ENCODE peak calls at places on chromosomes 16 and 17, in four cellular contexts. K, X, N and T are unnamed samples.

GRCh38 chr17:7046127-7046724 is 2.3 kb upstream of the SLC16A11 start:
- DNase-seq in N (no peak), K (no peak), X (no peak), T (no peak)

GRCh38 chr17:64492481-64493109 is 4.3 kb downstream of the POLG2 start:
- DNase-seq in N (no peak), K (no peak), X (no peak), T (no peak)

GRCh38 chr16:49620868-49621239 is 235.1 kb downstream of the ZNF423 start:
- DNase-seq in K (no peak), N (no peak), X (no peak), T (no peak)

GRCh38 chr17:66580601-66581385 is 254.1 kb upstream of the CACNG5 start:
- DNase-seq in X (no peak), N (no peak), K (peak; percentile 10), T (no peak)

GRCh38 chr16:69315486-69316311 is 4.5 kb downstream of the VPS4A start:
- DNase-seq in X (no peak), K (no peak), N (no peak), T (no peak)

GRCh38 chr16:87064731-87065720 is 252.2 kb downstream of the C16orf95 start:
- DNase-seq in N (no peak), X (no peak), K (no peak), T (no peak)

GRCh38 chr16:4506450-4506849 is 30.3 kb downstream of the HMOX2 start:
- DNase-seq in K (peak; percentile 78), N (peak; percentile 44), X (no peak), T (no peak)

GRCh38 chr16:67169642-67170167 is 633 bp upstream of the NOL3 start:
- DNase-seq in X (no peak), K (peak; percentile 76), N (no peak), T (no peak)

GRCh38 chr17:42950044-42950783 is 14.0 kb downstream of the AARSD1 start:
- DNase-seq in K (no peak), N (no peak), X (no peak), T (no peak)

GRCh38 chr16:1287982-1288670 is 21.3 kb upstream of the UBE2I start:
- DNase-seq in K (no peak), X (no peak), N (no peak), T (no peak)

GRCh38 chr17:68314916-68315535 is 23.7 kb downstream of the ARSG start:
- DNase-seq in X (no peak), N (no peak), K (no peak), T (no peak)

GRCh38 chr17:80447790-80448189 is 28.6 kb downstream of the NPTX1 start:
- DNase-seq in N (no peak), X (no peak), K (no peak), T (no peak)

GRCh38 chr17:66775881-66776400 is 59.0 kb upstream of the CACNG5 start:
- DNase-seq in X (no peak), N (no peak), K (no peak), T (no peak)

GRCh38 chr16:10609410-10609774 is 29.0 kb upstream of the EMP2 start:
- DNase-seq in K (no peak), N (no peak), X (no peak), T (no peak)

GRCh38 chr16:54156349-54156748 is 130.2 kb downstream of the IRX3 start:
- DNase-seq in N (no peak), K (no peak), X (no peak), T (no peak)

GRCh38 chr16:58392215-58393137 is at the start of gene GINS3:
- DNase-seq in N (peak; percentile 85), X (peak; percentile 58), K (peak; percentile 96), T (peak; percentile 88)

GRCh38 chr16:51243836-51244483 is 92.9 kb upstream of the SALL1 start:
- DNase-seq in K (no peak), N (no peak), X (no peak), T (no peak)

GRCh38 chr16:2819939-2820835 is 3.1 kb downstream of the PRSS21 start:
- DNase-seq in X (no peak), N (no peak), K (no peak), T (no peak)

GRCh38 chr17:28937044-28937729 is 14.1 kb downstream of the PHF12 start:
- DNase-seq in X (no peak), N (no peak), K (no peak), T (no peak)

GRCh38 chr17:27572665-27573064 is 58.3 kb upstream of the LGALS9 start:
- DNase-seq in K (peak; percentile 69), X (no peak), N (no peak), T (no peak)

GRCh38 chr17:31534223-31534888 is 142.9 kb downstream of the RAB11FIP4 start:
- DNase-seq in K (no peak), N (no peak), X (no peak), T (no peak)

GRCh38 chr17:282000-282911 is 70.4 kb downstream of the RPH3AL start:
- DNase-seq in K (no peak), X (no peak), N (no peak), T (no peak)

GRCh38 chr16:79519448-79519847 is 81.1 kb downstream of the MAF start:
- DNase-seq in K (peak; percentile 39), X (no peak), N (no peak), T (no peak)

DNA sequence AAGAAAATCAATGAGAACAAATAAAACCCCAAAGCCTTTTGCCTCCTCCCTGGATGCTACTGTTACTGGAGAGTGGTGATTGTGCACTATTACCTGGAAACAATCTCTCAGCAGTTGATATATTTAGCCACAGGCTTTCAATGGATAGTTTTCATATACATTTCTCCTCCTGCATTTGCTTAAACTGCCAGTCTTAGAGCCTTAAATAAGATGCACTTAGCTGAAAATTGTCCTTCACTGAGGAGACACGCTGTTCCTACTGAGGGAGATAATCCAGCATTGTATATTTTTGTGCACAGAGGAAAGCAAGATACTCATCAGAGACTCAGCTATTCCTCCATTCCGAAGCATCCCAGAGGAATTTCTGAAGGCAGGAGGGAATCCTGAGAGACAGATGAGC is 520.2 kb upstream of the C16orf82 start:
- DNase-seq in K (no peak), N (no peak), X (no peak), T (no peak)
- TF ChIP-seq TAF1 in K (no peak), N (no peak), X (no peak), T (no peak)

DNA sequence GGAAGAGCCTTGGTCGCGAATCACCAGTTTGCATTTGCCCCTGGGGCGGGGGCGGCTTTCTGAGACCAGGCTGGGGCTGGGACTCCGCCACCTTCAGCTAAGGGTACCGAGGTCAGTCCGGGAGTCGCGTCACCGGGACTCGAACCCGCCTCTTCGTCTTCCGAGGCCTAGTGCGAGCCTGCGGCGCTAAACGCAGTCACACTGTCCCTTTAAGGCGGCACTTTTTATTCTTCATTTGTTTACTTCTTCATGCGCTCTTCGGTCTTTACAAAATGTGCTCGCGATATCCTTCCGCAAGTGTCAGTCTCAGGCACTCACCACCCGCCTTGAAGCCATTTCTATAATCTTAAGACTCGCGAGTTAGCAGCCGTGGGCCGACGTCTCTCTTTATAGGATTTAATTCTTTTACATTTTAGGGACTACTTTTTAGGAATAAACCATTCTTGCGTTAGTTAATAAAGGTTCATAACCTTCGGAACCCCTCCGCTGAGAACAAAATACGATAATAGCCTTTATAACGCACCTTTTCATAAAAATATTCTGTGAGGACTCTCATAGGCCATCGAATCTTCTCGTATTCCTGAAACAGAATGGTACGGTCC is 593 bp upstream of the HEXIM1 start:
- DNase-seq in K (peak; percentile 91), X (no peak), N (peak; percentile 66), T (peak; percentile 68)
- TF ChIP-seq POLR2AphosphoS5 in K (peak; percentile 49), X (no peak), N (no peak), T (no peak)

GRCh38 chr16:57265850-57266530 is 18.5 kb downstream of the PLLP start:
- DNase-seq in X (no peak), K (peak; percentile 72), N (no peak), T (no peak)

GRCh38 chr16:57266531-57267268 is 17.8 kb downstream of the PLLP start:
- DNase-seq in K (peak; percentile 47), X (no peak), N (no peak), T (no peak)

GRCh38 chr16:57263585-57264351 is 18.7 kb downstream of the ARL2BP start:
- DNase-seq in K (no peak), N (no peak), X (no peak), T (no peak)

GRCh38 chr16:57264381-57264780 is 19.3 kb downstream of the ARL2BP start:
- DNase-seq in X (no peak), K (no peak), N (no peak), T (no peak)

GRCh38 chr16:57264950-57265371 is 19.5 kb downstream of the PLLP start:
- DNase-seq in N (no peak), X (no peak), K (no peak), T (no peak)
- TF ChIP-seq POLR2A in N (no peak), X (no peak), K (no peak), T (no peak)

GRCh38 chr17:59565171-59565958 is at the start of gene DHX40:
- DNase-seq in X (peak; percentile 79), N (peak; percentile 79), K (peak; percentile 96), T (peak; percentile 82)

GRCh38 chr17:59565959-59566324 is 532 bp downstream of the DHX40 start:
- DNase-seq in X (no peak), N (peak; percentile 53), K (peak; percentile 83), T (peak; percentile 46)

GRCh38 chr17:59558953-59559352 is 6.5 kb upstream of the DHX40 start:
- DNase-seq in N (no peak), X (no peak), K (no peak), T (no peak)

GRCh38 chr17:59558039-59558438 is 7.4 kb upstream of the DHX40 start:
- DNase-seq in X (no peak), K (peak; percentile 41), N (no peak), T (no peak)

GRCh38 chr17:59561042-59561441 is 4.4 kb upstream of the DHX40 start:
- DNase-seq in K (peak; percentile 71), X (no peak), N (no peak), T (peak; percentile 9)
- TF ChIP-seq TAF1 in K (no peak), X (no peak), N (no peak), T (no peak)

GRCh38 chr16:15948532-15949209 is 745 bp upstream of the ABCC1 start:
- DNase-seq in K (no peak), N (peak; percentile 48), X (no peak), T (peak; percentile 40)

GRCh38 chr16:15951852-15952251 is 2.4 kb downstream of the ABCC1 start:
- DNase-seq in K (no peak), N (no peak), X (no peak), T (no peak)

GRCh38 chr16:15949210-15950166 is at the start of gene ABCC1:
- DNase-seq in K (peak; percentile 71), X (no peak), N (peak; percentile 74), T (peak; percentile 77)

GRCh38 chr16:15950869-15951268 is 1.5 kb downstream of the ABCC1 start:
- DNase-seq in N (no peak), X (no peak), K (no peak), T (no peak)

DNA sequence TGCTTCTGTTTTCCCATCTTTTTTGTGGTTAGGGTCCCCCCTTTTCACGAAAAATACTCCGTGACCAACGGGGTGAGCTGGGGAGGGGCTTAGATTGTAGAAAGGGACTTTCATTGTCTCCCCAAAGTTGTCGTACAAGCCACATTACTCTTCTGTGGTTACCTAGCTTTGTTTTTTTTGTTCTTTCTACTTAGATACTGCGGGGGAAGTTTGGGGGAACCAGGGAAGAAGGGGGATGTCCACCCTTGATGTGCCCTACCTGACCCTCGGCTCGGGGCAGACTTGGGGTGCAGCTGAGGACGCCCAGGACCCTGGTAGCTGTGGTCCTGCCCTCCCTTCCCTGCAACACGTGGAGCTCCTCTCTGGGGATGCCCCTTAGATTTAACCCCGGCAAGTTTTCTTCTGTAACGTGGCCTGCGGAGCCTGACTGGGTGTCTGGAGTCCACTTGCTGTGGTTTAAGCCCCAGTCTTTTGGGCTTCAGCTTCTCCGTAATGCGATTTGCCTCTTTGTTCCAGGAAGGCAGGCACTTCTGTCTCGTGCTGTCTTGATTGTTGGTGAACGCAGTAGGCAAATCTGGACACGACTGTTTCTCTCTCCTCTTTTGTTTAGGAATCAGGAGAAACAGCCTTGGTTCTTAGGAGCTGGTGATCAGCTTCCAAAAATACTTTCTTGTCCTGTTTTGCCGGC is 895 bp downstream of the ABCC1 start:
- DNase-seq in N (no peak), K (peak; percentile 66), X (no peak), T (peak; percentile 48)
- TF ChIP-seq POLR2AphosphoS5 in N (peak; percentile 26), K (no peak), X (no peak), T (peak; percentile 29)